ENCODE peak calls at places on chromosomes 13 and 19, in four cellular contexts. O, Y, Z and F are unnamed samples.

GRCh38 chr13:51524312-51524711 is 60.0 kb upstream of the WDFY2 start:
- DNase-seq in Y (no peak), Z (peak), O (peak), F (no peak)

GRCh38 chr19:47176071-47176626 is 45.5 kb downstream of the SAE1 start:
- DNase-seq in Y (no peak), Z (peak), O (no peak), F (no peak)

GRCh38 chr19:48480151-48480475 is 10.9 kb downstream of the CYTH2 start:
- DNase-seq in Z (no peak), O (no peak), Y (no peak), F (no peak)

GRCh38 chr19:32896516-32897214 is 27.1 kb upstream of the SLC7A9 start:
- DNase-seq in Y (no peak), O (no peak), Z (no peak), F (no peak)

GRCh38 chr19:19508217-19508616 is 7.1 kb downstream of the TSSK6 start:
- DNase-seq in Y (no peak), Z (no peak), O (no peak), F (no peak)

GRCh38 chr19:1469936-1470863 is 8.8 kb downstream of the C19orf25 start:
- DNase-seq in O (peak), Z (no peak), Y (peak), F (peak)

GRCh38 chr13:27954406-27954851 is 14.7 kb downstream of the CDX2 start:
- DNase-seq in Y (no peak), O (peak), Z (peak), F (peak)

GRCh38 chr13:113187263-113187669 is 21.2 kb downstream of the PCID2 start:
- DNase-seq in Y (no peak), Z (peak), O (peak), F (no peak)

GRCh38 chr13:53052675-53053074 is 24.1 kb downstream of the OLFM4 start:
- DNase-seq in Y (no peak), O (no peak), Z (no peak), F (no peak)

GRCh38 chr19:29145756-29146155 is 67.2 kb downstream of the UQCRFS1 start:
- DNase-seq in Y (no peak), Z (no peak), O (no peak), F (no peak)
- H4K8ac ChIP-seq in Y (no peak), Z (no peak), O (no peak), F (no peak)

GRCh38 chr19:42116308-42117075 is 15.8 kb downstream of the POU2F2 start:
- DNase-seq in Y (no peak), Z (no peak), O (no peak), F (no peak)

GRCh38 chr19:42115219-42115618 is 17.0 kb downstream of the POU2F2 start:
- DNase-seq in Y (no peak), O (no peak), Z (no peak), F (no peak)

GRCh38 chr19:42113641-42114348 is 18.5 kb downstream of the POU2F2 start:
- DNase-seq in Y (no peak), Z (peak), O (peak), F (peak)

GRCh38 chr19:42115705-42116104 is 16.5 kb downstream of the POU2F2 start:
- DNase-seq in Y (no peak), Z (no peak), O (no peak), F (no peak)

DNA sequence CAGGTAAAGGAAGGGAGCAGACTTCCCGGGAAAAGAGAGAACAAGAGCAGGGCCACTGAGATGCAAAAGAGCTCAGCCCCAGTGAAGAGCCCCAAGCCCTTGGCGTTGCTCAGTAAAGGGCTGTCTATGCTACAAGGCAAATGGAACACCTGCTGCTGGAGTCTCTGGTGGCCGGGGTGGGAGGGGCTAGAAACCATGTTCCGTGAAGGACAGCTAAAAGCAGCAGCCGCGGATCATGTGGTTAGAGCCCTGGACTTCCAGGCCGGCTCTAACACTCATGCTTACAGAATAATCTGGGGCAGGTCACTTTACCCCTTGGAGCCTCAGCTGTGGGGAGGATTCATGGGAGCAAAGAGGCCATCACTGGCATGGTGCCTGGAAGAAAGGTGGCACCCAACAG is 17.8 kb downstream of the POU2F2 start:
- DNase-seq in Y (no peak), Z (no peak), O (no peak), F (peak)
- H4K8ac ChIP-seq in Y (no peak), Z (no peak), O (no peak), F (no peak)

GRCh38 chr19:44304659-44305193 is at the start of gene ZNF235:
- DNase-seq in Y (peak), O (peak), Z (peak), F (peak)
- H4K8ac ChIP-seq in Y (no peak), O (peak), Z (peak), F (no peak)

DNA sequence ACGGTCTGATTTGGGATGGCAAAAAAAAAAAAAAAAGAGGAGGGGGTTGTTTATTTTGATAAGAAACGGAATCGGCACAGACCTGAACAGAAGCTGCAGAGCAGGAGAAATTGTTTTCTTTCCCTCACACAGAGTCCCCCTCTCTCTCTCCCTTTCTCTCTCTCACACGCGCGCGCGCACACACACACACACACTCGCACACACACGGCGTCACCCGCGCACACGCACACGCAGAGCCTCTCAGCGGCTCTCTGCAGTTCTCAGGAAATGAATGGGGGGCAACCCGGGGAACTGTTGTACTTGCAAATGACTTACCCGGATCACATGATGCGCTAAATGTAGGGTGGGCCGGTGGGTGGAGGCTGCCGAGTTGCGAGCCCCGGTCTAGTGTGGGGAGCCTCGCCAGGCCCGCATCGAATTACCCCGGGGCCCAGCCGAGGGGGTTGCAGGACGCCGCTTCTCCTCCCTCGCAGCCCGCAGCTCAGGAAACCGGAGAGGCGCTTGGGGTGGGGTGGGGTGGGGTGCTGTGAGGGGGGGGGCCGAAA is 475 bp downstream of the KLF12 start:
- DNase-seq in Y (peak), Z (no peak), O (peak), F (peak)
- H4K8ac ChIP-seq in Y (no peak), Z (peak), O (no peak), F (no peak)